ENCODE peak calls at places on chromosomes 12 and 14, in seven cellular contexts. Q is uterus, O is mucosa of gallbladder, G is fibroblast of lung, W is coronary artery, C is right lobe of liver, H is esophagus squamous epithelium. X is an unnamed sample.

GRCh38 chr12:77924703-77925102 is 94.0 kb downstream of the NAV3 start:
- DNase-seq in Q (no peak), O (no peak), G (peak; percentile 28), W (no peak), C (no peak), H (no peak), X (no peak)

GRCh38 chr12:12008232-12008850 is 62.4 kb upstream of the BCL2L14 start:
- DNase-seq in Q (no peak), O (no peak), G (no peak), W (no peak), C (no peak), H (no peak), X (no peak)

GRCh38 chr14:78997811-78998210 is 827.6 kb downstream of the NRXN3 start:
- DNase-seq in Q (no peak), O (no peak), G (peak; percentile 52), W (no peak), C (no peak), H (no peak), X (no peak)

GRCh38 chr12:15278816-15279658 is 43.3 kb upstream of the PTPRO start:
- DNase-seq in Q (peak; percentile 81), O (peak; percentile 24), G (peak; percentile 72), W (peak; percentile 81), C (no peak), H (no peak), X (no peak)

GRCh38 chr14:93100570-93100969 is 15.2 kb downstream of the ITPK1 start:
- DNase-seq in Q (no peak), O (no peak), G (no peak), W (no peak), C (no peak), H (no peak), X (no peak)

GRCh38 chr12:26304273-26304672 is 108.9 kb downstream of the SSPN start:
- DNase-seq in Q (no peak), O (no peak), G (no peak), W (no peak), C (no peak), H (no peak), X (no peak)

GRCh38 chr12:6333566-6333965 is 8.3 kb downstream of the TNFRSF1A start:
- DNase-seq in Q (no peak), O (no peak), G (no peak), W (no peak), C (no peak), H (no peak), X (no peak)

GRCh38 chr14:95038521-95039250 is 118.6 kb downstream of the DICER1 start:
- DNase-seq in Q (no peak), O (no peak), G (no peak), W (peak; percentile 38), C (no peak), H (no peak), X (no peak)

GRCh38 chr12:102167821-102168605 is 29.6 kb downstream of the PMCH start:
- DNase-seq in Q (no peak), O (no peak), G (peak; percentile 9), W (no peak), C (no peak), H (no peak), X (no peak)

GRCh38 chr12:108360487-108360886 is 21.4 kb upstream of the CMKLR1 start:
- DNase-seq in Q (no peak), O (no peak), G (no peak), W (peak; percentile 31), C (no peak), H (no peak), X (no peak)

GRCh38 chr14:50173891-50174290 is 57.5 kb downstream of the SOS2 start:
- DNase-seq in Q (no peak), O (no peak), G (no peak), W (no peak), C (no peak), H (no peak), X (no peak)

GRCh38 chr14:92540472-92541048 is 27.0 kb downstream of the RIN3 start:
- DNase-seq in Q (peak; percentile 93), O (peak; percentile 91), G (peak; percentile 100), W (peak; percentile 97), C (peak; percentile 92), H (peak; percentile 23), X (peak; percentile 99)

GRCh38 chr14:68719634-68720384 is 73.1 kb downstream of the ZFP36L1 start:
- DNase-seq in Q (no peak), O (no peak), G (no peak), W (no peak), C (no peak), H (no peak), X (no peak)

GRCh38 chr14:105281354-105282097 is 19.3 kb downstream of the BRF1 start:
- DNase-seq in Q (no peak), O (peak; percentile 27), G (peak; percentile 80), W (no peak), C (no peak), H (no peak), X (no peak)

GRCh38 chr12:16788888-16789790 is 183.2 kb upstream of the LMO3 start:
- DNase-seq in Q (no peak), O (no peak), G (no peak), W (no peak), C (no peak), H (no peak), X (no peak)

GRCh38 chr12:41510470-41510869 is 322.4 kb downstream of the PDZRN4 start:
- DNase-seq in Q (no peak), O (no peak), G (no peak), W (no peak), C (no peak), H (no peak), X (no peak)

GRCh38 chr14:72599579-72600470 is 294.1 kb downstream of the DPF3 start:
- DNase-seq in Q (no peak), O (no peak), G (no peak), W (no peak), C (no peak), H (no peak), X (no peak)

GRCh38 chr12:42173961-42174521 is 29.4 kb upstream of the GXYLT1 start:
- DNase-seq in Q (no peak), O (no peak), G (no peak), W (no peak), C (no peak), H (no peak), X (no peak)

GRCh38 chr12:71441350-71441748 is 1.8 kb downstream of the LGR5 start:
- DNase-seq in Q (no peak), O (no peak), G (no peak), W (no peak), C (no peak), H (no peak), X (no peak)

GRCh38 chr12:103765322-103765721 is 75.7 kb downstream of the NT5DC3 start:
- DNase-seq in Q (no peak), O (no peak), G (no peak), W (no peak), C (no peak), H (no peak), X (no peak)

GRCh38 chr12:57724936-57725740 is 13.4 kb downstream of the AGAP2 start:
- DNase-seq in Q (no peak), O (no peak), G (no peak), W (no peak), C (no peak), H (no peak), X (no peak)

GRCh38 chr12:89648211-89648930 is 60.3 kb downstream of the ATP2B1 start:
- DNase-seq in Q (no peak), O (no peak), G (peak; percentile 60), W (no peak), C (no peak), H (no peak), X (no peak)

GRCh38 chr12:56998981-56999380 is 7.4 kb downstream of the ZBTB39 start:
- DNase-seq in Q (no peak), O (no peak), G (no peak), W (no peak), C (no peak), H (no peak), X (no peak)

GRCh38 chr12:76697849-76698248 is 66.1 kb upstream of the ZDHHC17 start:
- DNase-seq in Q (no peak), O (no peak), G (no peak), W (no peak), C (no peak), H (no peak), X (no peak)

GRCh38 chr14:77457115-77457521 is 283 bp downstream of the VIPAS39 start:
- DNase-seq in Q (no peak), O (no peak), G (no peak), W (no peak), C (no peak), H (no peak), X (no peak)

GRCh38 chr14:40697221-40697620 is 909.5 kb upstream of the LRFN5 start:
- DNase-seq in Q (no peak), O (no peak), G (no peak), W (no peak), C (no peak), H (no peak), X (no peak)

GRCh38 chr12:114625294-114625851 is 58.6 kb downstream of the TBX3 start:
- DNase-seq in Q (no peak), O (no peak), G (peak; percentile 80), W (no peak), C (peak; percentile 50), H (no peak), X (peak; percentile 14)

GRCh38 chr12:122975790-122976647 is 975 bp downstream of the OGFOD2 start:
- DNase-seq in Q (peak; percentile 16), O (no peak), G (no peak), W (no peak), C (no peak), H (no peak), X (no peak)

GRCh38 chr14:87139299-87139698 is 853.7 kb downstream of the GALC start:
- DNase-seq in Q (no peak), O (no peak), G (no peak), W (no peak), C (no peak), H (no peak), X (no peak)

GRCh38 chr12:52059582-52060497 is 8.6 kb downstream of the NR4A1 start:
- DNase-seq in Q (peak; percentile 23), O (no peak), G (peak; percentile 76), W (no peak), C (no peak), H (no peak), X (no peak)

GRCh38 chr12:26172478-26172877 is 22.9 kb upstream of the SSPN start:
- DNase-seq in Q (no peak), O (no peak), G (no peak), W (no peak), C (no peak), H (no peak), X (no peak)

GRCh38 chr12:116360579-116361403 is 83.3 kb upstream of the MED13L start:
- DNase-seq in Q (no peak), O (no peak), G (no peak), W (no peak), C (no peak), H (no peak), X (no peak)

GRCh38 chr12:71780207-71780822 is 25.7 kb downstream of the RAB21 start:
- DNase-seq in Q (no peak), O (peak; percentile 53), G (peak; percentile 62), W (no peak), C (peak; percentile 23), H (no peak), X (peak; percentile 33)

GRCh38 chr14:96888593-96888992 is 91.4 kb downstream of the VRK1 start:
- DNase-seq in Q (no peak), O (no peak), G (no peak), W (no peak), C (no peak), H (no peak), X (no peak)

X was measured in glomerular endothelial cell.